ENCODE peak calls at places on chromosomes 12 and 14, in four cellular contexts. One of them, this sample, is unnamed.

GRCh38 chr12:132698336-132698735 is 10.9 kb downstream of the PXMP2 start:
- DNase-seq in activated T-helper 1 cell treated with Interleukin-2 at 50 U/mL for 16 hours: no peak
- DNase-seq in substantia nigra: no peak
- DNase-seq in foreskin fibroblast: no peak
- DNase-seq in this sample: no peak

GRCh38 chr12:52022841-52023181 is 16.1 kb downstream of the TAMALIN start:
- DNase-seq in activated T-helper 1 cell treated with Interleukin-2 at 50 U/mL for 16 hours: no peak
- DNase-seq in substantia nigra: no peak
- DNase-seq in foreskin fibroblast: no peak
- DNase-seq in this sample: no peak

GRCh38 chr12:15837141-15837781 is 44.9 kb upstream of the STRAP start:
- DNase-seq in activated T-helper 1 cell treated with Interleukin-2 at 50 U/mL for 16 hours: no peak
- DNase-seq in substantia nigra: no peak
- DNase-seq in foreskin fibroblast: peak
- DNase-seq in this sample: peak

GRCh38 chr12:107564946-107565345 is 120.7 kb upstream of the PWP1 start:
- DNase-seq in substantia nigra: no peak
- DNase-seq in activated T-helper 1 cell treated with Interleukin-2 at 50 U/mL for 16 hours: no peak
- DNase-seq in foreskin fibroblast: peak
- DNase-seq in this sample: no peak

GRCh38 chr12:57693317-57693658 is 644 bp upstream of the OS9 start:
- DNase-seq in activated T-helper 1 cell treated with Interleukin-2 at 50 U/mL for 16 hours: no peak
- DNase-seq in foreskin fibroblast: no peak
- DNase-seq in substantia nigra: no peak
- DNase-seq in this sample: no peak

GRCh38 chr14:89617471-89618291 is 200.6 kb upstream of the FOXN3 start:
- DNase-seq in activated T-helper 1 cell treated with Interleukin-2 at 50 U/mL for 16 hours: no peak
- DNase-seq in foreskin fibroblast: peak
- DNase-seq in substantia nigra: peak
- DNase-seq in this sample: no peak

GRCh38 chr12:119156401-119156800 is 22.3 kb upstream of the HSPB8 start:
- DNase-seq in activated T-helper 1 cell treated with Interleukin-2 at 50 U/mL for 16 hours: no peak
- DNase-seq in substantia nigra: no peak
- DNase-seq in foreskin fibroblast: no peak
- DNase-seq in this sample: no peak

GRCh38 chr12:27650011-27650410 is 46.2 kb upstream of the REP15 start:
- DNase-seq in foreskin fibroblast: no peak
- DNase-seq in activated T-helper 1 cell treated with Interleukin-2 at 50 U/mL for 16 hours: no peak
- DNase-seq in substantia nigra: no peak
- DNase-seq in this sample: no peak

GRCh38 chr14:71060795-71061455 is 153.7 kb downstream of the PCNX1 start:
- DNase-seq in foreskin fibroblast: peak
- DNase-seq in activated T-helper 1 cell treated with Interleukin-2 at 50 U/mL for 16 hours: no peak
- DNase-seq in substantia nigra: no peak
- DNase-seq in this sample: no peak

GRCh38 chr14:55151601-55152000 is 22.5 kb downstream of the LGALS3 start:
- DNase-seq in substantia nigra: no peak
- DNase-seq in activated T-helper 1 cell treated with Interleukin-2 at 50 U/mL for 16 hours: no peak
- DNase-seq in foreskin fibroblast: no peak
- DNase-seq in this sample: no peak

GRCh38 chr12:67819902-67820301 is 169.3 kb upstream of the IFNG-AS1 start:
- DNase-seq in foreskin fibroblast: no peak
- DNase-seq in activated T-helper 1 cell treated with Interleukin-2 at 50 U/mL for 16 hours: no peak
- DNase-seq in substantia nigra: no peak
- DNase-seq in this sample: no peak

GRCh38 chr14:32342151-32342853 is 13.2 kb downstream of the AKAP6 start:
- DNase-seq in substantia nigra: no peak
- DNase-seq in foreskin fibroblast: peak
- DNase-seq in activated T-helper 1 cell treated with Interleukin-2 at 50 U/mL for 16 hours: no peak
- DNase-seq in this sample: no peak

GRCh38 chr14:20302042-20302761 is 3.5 kb downstream of the TTC5 start:
- DNase-seq in substantia nigra: no peak
- DNase-seq in foreskin fibroblast: peak
- DNase-seq in activated T-helper 1 cell treated with Interleukin-2 at 50 U/mL for 16 hours: no peak
- DNase-seq in this sample: peak

GRCh38 chr12:128486951-128487350 is 220.0 kb downstream of the TMEM132C start:
- DNase-seq in substantia nigra: peak
- DNase-seq in activated T-helper 1 cell treated with Interleukin-2 at 50 U/mL for 16 hours: no peak
- DNase-seq in foreskin fibroblast: no peak
- DNase-seq in this sample: no peak

GRCh38 chr12:51926718-51927117 is 19.4 kb downstream of the ACVRL1 start:
- DNase-seq in activated T-helper 1 cell treated with Interleukin-2 at 50 U/mL for 16 hours: no peak
- DNase-seq in substantia nigra: no peak
- DNase-seq in foreskin fibroblast: peak
- DNase-seq in this sample: no peak

GRCh38 chr12:60981473-60981872 is 1278.7 kb upstream of the USP15 start:
- DNase-seq in substantia nigra: no peak
- DNase-seq in activated T-helper 1 cell treated with Interleukin-2 at 50 U/mL for 16 hours: no peak
- DNase-seq in foreskin fibroblast: no peak
- DNase-seq in this sample: no peak

GRCh38 chr12:81950871-81951270 is 191.7 kb upstream of the PPFIA2 start:
- DNase-seq in activated T-helper 1 cell treated with Interleukin-2 at 50 U/mL for 16 hours: no peak
- DNase-seq in substantia nigra: no peak
- DNase-seq in foreskin fibroblast: no peak
- DNase-seq in this sample: no peak

GRCh38 chr14:68634874-68635601 is 157.8 kb downstream of the ZFP36L1 start:
- DNase-seq in foreskin fibroblast: no peak
- DNase-seq in activated T-helper 1 cell treated with Interleukin-2 at 50 U/mL for 16 hours: no peak
- DNase-seq in substantia nigra: no peak
- DNase-seq in this sample: no peak

GRCh38 chr14:102819176-102819628 is 42.0 kb downstream of the TRAF3 start:
- DNase-seq in foreskin fibroblast: no peak
- DNase-seq in activated T-helper 1 cell treated with Interleukin-2 at 50 U/mL for 16 hours: no peak
- DNase-seq in substantia nigra: no peak
- DNase-seq in this sample: no peak

GRCh38 chr12:30598889-30599288 is 96.8 kb downstream of the IPO8 start:
- DNase-seq in activated T-helper 1 cell treated with Interleukin-2 at 50 U/mL for 16 hours: no peak
- DNase-seq in substantia nigra: no peak
- DNase-seq in foreskin fibroblast: no peak
- DNase-seq in this sample: no peak

GRCh38 chr14:55340482-55340881 is 69.3 kb downstream of the FBXO34 start:
- DNase-seq in foreskin fibroblast: no peak
- DNase-seq in activated T-helper 1 cell treated with Interleukin-2 at 50 U/mL for 16 hours: no peak
- DNase-seq in substantia nigra: no peak
- DNase-seq in this sample: no peak

GRCh38 chr12:124174406-124174805 is 120.5 kb upstream of the RFLNA start:
- DNase-seq in foreskin fibroblast: peak
- DNase-seq in activated T-helper 1 cell treated with Interleukin-2 at 50 U/mL for 16 hours: no peak
- DNase-seq in substantia nigra: no peak
- DNase-seq in this sample: peak

GRCh38 chr12:22410497-22410896 is 76.0 kb upstream of the ST8SIA1 start:
- DNase-seq in substantia nigra: no peak
- DNase-seq in activated T-helper 1 cell treated with Interleukin-2 at 50 U/mL for 16 hours: no peak
- DNase-seq in foreskin fibroblast: no peak
- DNase-seq in this sample: no peak

GRCh38 chr14:55974046-55974582 is 144.1 kb upstream of the PELI2 start:
- DNase-seq in substantia nigra: no peak
- DNase-seq in foreskin fibroblast: no peak
- DNase-seq in activated T-helper 1 cell treated with Interleukin-2 at 50 U/mL for 16 hours: no peak
- DNase-seq in this sample: no peak

GRCh38 chr12:16531623-16532022 is 74.3 kb downstream of the LMO3 start:
- DNase-seq in substantia nigra: peak
- DNase-seq in activated T-helper 1 cell treated with Interleukin-2 at 50 U/mL for 16 hours: no peak
- DNase-seq in foreskin fibroblast: no peak
- DNase-seq in this sample: no peak

GRCh38 chr14:24146622-24146977 is 190 bp upstream of the PSME2 start:
- DNase-seq in activated T-helper 1 cell treated with Interleukin-2 at 50 U/mL for 16 hours: peak
- DNase-seq in foreskin fibroblast: peak
- DNase-seq in substantia nigra: peak
- DNase-seq in this sample: peak

This sample was measured in GM04504.